ENCODE peak calls at places on chromosomes 1 and 21, in ten cellular contexts. One of them, this sample, is unnamed.

GRCh38 chr21:33265664-33266049 is 510 bp upstream of the IL10RB start:
- DNase-seq in CD8-positive, alpha-beta memory T cell: no peak
- DNase-seq in A549: no peak
- DNase-seq in Peyer's patch: peak
- DNase-seq in coronary artery: no peak
- DNase-seq in CD4-positive, alpha-beta memory T cell: peak
- DNase-seq in SK-N-MC: no peak
- DNase-seq in sigmoid colon: peak
- DNase-seq in IMR-90: peak
- DNase-seq in iPS DF 6.9: no peak
- DNase-seq in this sample: peak

GRCh38 chr1:100074604-100075395 is 57.9 kb downstream of the SASS6 start:
- DNase-seq in iPS DF 6.9: no peak
- DNase-seq in A549: no peak
- DNase-seq in IMR-90: no peak
- DNase-seq in coronary artery: no peak
- DNase-seq in sigmoid colon: no peak
- DNase-seq in Peyer's patch: no peak
- DNase-seq in CD8-positive, alpha-beta memory T cell: no peak
- DNase-seq in CD4-positive, alpha-beta memory T cell: no peak
- DNase-seq in SK-N-MC: no peak
- DNase-seq in this sample: no peak

GRCh38 chr1:247104965-247105364 is 809 bp upstream of the ZNF669 start:
- DNase-seq in Peyer's patch: no peak
- DNase-seq in A549: no peak
- DNase-seq in CD4-positive, alpha-beta memory T cell: no peak
- DNase-seq in SK-N-MC: no peak
- DNase-seq in iPS DF 6.9: no peak
- DNase-seq in CD8-positive, alpha-beta memory T cell: no peak
- DNase-seq in sigmoid colon: no peak
- DNase-seq in coronary artery: no peak
- DNase-seq in IMR-90: no peak
- DNase-seq in this sample: no peak

GRCh38 chr1:100308777-100309176 is 42.8 kb downstream of the RTCA start:
- DNase-seq in A549: no peak
- DNase-seq in coronary artery: no peak
- DNase-seq in sigmoid colon: no peak
- DNase-seq in CD8-positive, alpha-beta memory T cell: no peak
- DNase-seq in SK-N-MC: no peak
- DNase-seq in Peyer's patch: no peak
- DNase-seq in CD4-positive, alpha-beta memory T cell: no peak
- DNase-seq in IMR-90: peak
- DNase-seq in iPS DF 6.9: no peak
- DNase-seq in this sample: no peak

GRCh38 chr1:121595089-121595488 is 410.3 kb downstream of the SRGAP2C start:
- DNase-seq in A549: no peak
- DNase-seq in SK-N-MC: no peak
- DNase-seq in coronary artery: no peak
- DNase-seq in CD4-positive, alpha-beta memory T cell: no peak
- DNase-seq in IMR-90: no peak
- DNase-seq in sigmoid colon: no peak
- DNase-seq in Peyer's patch: no peak
- DNase-seq in CD8-positive, alpha-beta memory T cell: no peak
- DNase-seq in iPS DF 6.9: no peak
- DNase-seq in this sample: no peak

GRCh38 chr1:186183970-186184628 is 191.0 kb downstream of the TPR start:
- DNase-seq in coronary artery: no peak
- DNase-seq in Peyer's patch: no peak
- DNase-seq in IMR-90: no peak
- DNase-seq in CD8-positive, alpha-beta memory T cell: no peak
- DNase-seq in SK-N-MC: peak
- DNase-seq in sigmoid colon: no peak
- DNase-seq in A549: no peak
- DNase-seq in iPS DF 6.9: no peak
- DNase-seq in CD4-positive, alpha-beta memory T cell: no peak
- DNase-seq in this sample: no peak

GRCh38 chr1:206471993-206472392 is 1.7 kb downstream of the IKBKE start:
- DNase-seq in IMR-90: no peak
- DNase-seq in coronary artery: no peak
- DNase-seq in Peyer's patch: no peak
- DNase-seq in iPS DF 6.9: no peak
- DNase-seq in A549: no peak
- DNase-seq in sigmoid colon: no peak
- DNase-seq in CD8-positive, alpha-beta memory T cell: no peak
- DNase-seq in CD4-positive, alpha-beta memory T cell: no peak
- DNase-seq in SK-N-MC: no peak
- DNase-seq in this sample: peak

GRCh38 chr1:153343811-153344717 is 4.6 kb downstream of the PGLYRP4 start:
- DNase-seq in CD4-positive, alpha-beta memory T cell: no peak
- DNase-seq in CD8-positive, alpha-beta memory T cell: no peak
- DNase-seq in Peyer's patch: no peak
- DNase-seq in SK-N-MC: no peak
- DNase-seq in iPS DF 6.9: no peak
- DNase-seq in sigmoid colon: no peak
- DNase-seq in coronary artery: peak
- DNase-seq in IMR-90: no peak
- DNase-seq in A549: no peak
- DNase-seq in this sample: peak

GRCh38 chr1:231724876-231725647 is 98.5 kb downstream of the DISC1 start:
- DNase-seq in SK-N-MC: no peak
- DNase-seq in CD8-positive, alpha-beta memory T cell: no peak
- DNase-seq in coronary artery: no peak
- DNase-seq in Peyer's patch: no peak
- DNase-seq in iPS DF 6.9: peak
- DNase-seq in IMR-90: peak
- DNase-seq in sigmoid colon: no peak
- DNase-seq in CD4-positive, alpha-beta memory T cell: no peak
- DNase-seq in A549: peak
- DNase-seq in this sample: no peak

GRCh38 chr1:59638172-59638800 is 176.5 kb upstream of the HOOK1 start:
- DNase-seq in IMR-90: peak
- DNase-seq in A549: peak
- DNase-seq in sigmoid colon: no peak
- DNase-seq in Peyer's patch: no peak
- DNase-seq in SK-N-MC: no peak
- DNase-seq in CD8-positive, alpha-beta memory T cell: no peak
- DNase-seq in coronary artery: no peak
- DNase-seq in iPS DF 6.9: no peak
- DNase-seq in CD4-positive, alpha-beta memory T cell: no peak
- DNase-seq in this sample: no peak

GRCh38 chr1:154593390-154593789 is 14.6 kb downstream of the ADAR start:
- DNase-seq in Peyer's patch: no peak
- DNase-seq in CD8-positive, alpha-beta memory T cell: no peak
- DNase-seq in iPS DF 6.9: no peak
- DNase-seq in CD4-positive, alpha-beta memory T cell: no peak
- DNase-seq in IMR-90: no peak
- DNase-seq in sigmoid colon: no peak
- DNase-seq in A549: no peak
- DNase-seq in SK-N-MC: no peak
- DNase-seq in coronary artery: no peak
- DNase-seq in this sample: no peak

GRCh38 chr1:43994794-43995790 is 3.7 kb downstream of the CCDC24 start:
- DNase-seq in CD8-positive, alpha-beta memory T cell: no peak
- DNase-seq in coronary artery: no peak
- DNase-seq in A549: peak
- DNase-seq in CD4-positive, alpha-beta memory T cell: no peak
- DNase-seq in IMR-90: no peak
- DNase-seq in sigmoid colon: no peak
- DNase-seq in SK-N-MC: no peak
- DNase-seq in Peyer's patch: no peak
- DNase-seq in iPS DF 6.9: peak
- DNase-seq in this sample: peak

GRCh38 chr1:150927629-150928028 is 1.5 kb downstream of the SETDB1 start:
- DNase-seq in iPS DF 6.9: no peak
- DNase-seq in CD8-positive, alpha-beta memory T cell: no peak
- DNase-seq in Peyer's patch: no peak
- DNase-seq in SK-N-MC: no peak
- DNase-seq in A549: no peak
- DNase-seq in sigmoid colon: no peak
- DNase-seq in CD4-positive, alpha-beta memory T cell: no peak
- DNase-seq in coronary artery: no peak
- DNase-seq in IMR-90: no peak
- DNase-seq in this sample: no peak

GRCh38 chr1:54604572-54605370 is 18.6 kb downstream of the FAM151A start:
- DNase-seq in IMR-90: no peak
- DNase-seq in coronary artery: no peak
- DNase-seq in sigmoid colon: peak
- DNase-seq in A549: no peak
- DNase-seq in iPS DF 6.9: no peak
- DNase-seq in SK-N-MC: no peak
- DNase-seq in CD8-positive, alpha-beta memory T cell: no peak
- DNase-seq in CD4-positive, alpha-beta memory T cell: peak
- DNase-seq in Peyer's patch: peak
- DNase-seq in this sample: peak

GRCh38 chr1:228646717-228647522 is 88.4 kb upstream of the RHOU start:
- DNase-seq in Peyer's patch: no peak
- DNase-seq in sigmoid colon: no peak
- DNase-seq in A549: peak
- DNase-seq in SK-N-MC: peak
- DNase-seq in IMR-90: peak
- DNase-seq in iPS DF 6.9: peak
- DNase-seq in CD4-positive, alpha-beta memory T cell: peak
- DNase-seq in coronary artery: peak
- DNase-seq in CD8-positive, alpha-beta memory T cell: peak
- DNase-seq in this sample: peak

GRCh38 chr1:100474838-100475237 is 63.1 kb upstream of the GPR88 start:
- DNase-seq in coronary artery: no peak
- DNase-seq in CD4-positive, alpha-beta memory T cell: no peak
- DNase-seq in sigmoid colon: no peak
- DNase-seq in A549: no peak
- DNase-seq in Peyer's patch: no peak
- DNase-seq in CD8-positive, alpha-beta memory T cell: no peak
- DNase-seq in iPS DF 6.9: no peak
- DNase-seq in IMR-90: peak
- DNase-seq in SK-N-MC: no peak
- DNase-seq in this sample: no peak

GRCh38 chr1:91650764-91651163 is 150.1 kb downstream of the CDC7 start:
- DNase-seq in A549: peak
- DNase-seq in CD4-positive, alpha-beta memory T cell: no peak
- DNase-seq in CD8-positive, alpha-beta memory T cell: no peak
- DNase-seq in SK-N-MC: no peak
- DNase-seq in coronary artery: peak
- DNase-seq in Peyer's patch: no peak
- DNase-seq in iPS DF 6.9: no peak
- DNase-seq in IMR-90: peak
- DNase-seq in sigmoid colon: peak
- DNase-seq in this sample: no peak

GRCh38 chr1:236176337-236177336 is 34.3 kb downstream of the GPR137B start:
- DNase-seq in Peyer's patch: no peak
- DNase-seq in A549: peak
- DNase-seq in IMR-90: peak
- DNase-seq in CD4-positive, alpha-beta memory T cell: no peak
- DNase-seq in CD8-positive, alpha-beta memory T cell: no peak
- DNase-seq in coronary artery: no peak
- DNase-seq in sigmoid colon: no peak
- DNase-seq in iPS DF 6.9: no peak
- DNase-seq in SK-N-MC: no peak
- DNase-seq in this sample: peak

GRCh38 chr1:112995890-112996289 is 39.9 kb upstream of the SLC16A1 start:
- DNase-seq in IMR-90: no peak
- DNase-seq in CD4-positive, alpha-beta memory T cell: no peak
- DNase-seq in sigmoid colon: no peak
- DNase-seq in coronary artery: no peak
- DNase-seq in SK-N-MC: no peak
- DNase-seq in iPS DF 6.9: no peak
- DNase-seq in CD8-positive, alpha-beta memory T cell: no peak
- DNase-seq in Peyer's patch: no peak
- DNase-seq in A549: no peak
- DNase-seq in this sample: no peak
- H3K27ac ChIP-seq in IMR-90: no peak
- H3K27ac ChIP-seq in CD4-positive, alpha-beta memory T cell: no peak
- H3K27ac ChIP-seq in sigmoid colon: peak
- H3K27ac ChIP-seq in coronary artery: peak
- H3K27ac ChIP-seq in SK-N-MC: no peak
- H3K27ac ChIP-seq in iPS DF 6.9: no peak
- H3K27ac ChIP-seq in CD8-positive, alpha-beta memory T cell: no peak
- H3K27ac ChIP-seq in Peyer's patch: no peak
- H3K27ac ChIP-seq in A549: no peak
- H3K27ac ChIP-seq in this sample: no peak

DNA sequence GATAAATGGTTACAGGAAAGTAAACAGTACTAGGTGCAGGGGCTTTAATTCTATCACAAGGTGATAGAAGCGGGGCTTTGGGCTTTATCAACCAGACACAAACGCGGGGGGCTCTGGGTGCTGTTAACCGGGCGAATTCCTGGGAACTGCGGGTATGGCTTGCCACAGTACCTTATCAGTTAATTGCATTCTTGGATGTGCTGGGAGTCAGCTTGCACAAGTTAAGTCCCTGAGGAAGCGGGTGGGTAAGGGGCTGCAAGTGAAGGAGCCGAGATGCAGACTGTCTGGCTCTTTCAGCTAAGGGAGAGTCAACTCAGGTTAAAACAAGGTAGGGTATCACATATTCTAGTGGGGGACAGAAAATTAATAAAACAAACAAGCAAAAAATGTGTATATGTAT is 661 bp downstream of the GBP4 start:
- DNase-seq in sigmoid colon: no peak
- DNase-seq in A549: no peak
- DNase-seq in SK-N-MC: no peak
- DNase-seq in IMR-90: no peak
- DNase-seq in iPS DF 6.9: no peak
- DNase-seq in coronary artery: no peak
- DNase-seq in CD8-positive, alpha-beta memory T cell: no peak
- DNase-seq in Peyer's patch: peak
- DNase-seq in CD4-positive, alpha-beta memory T cell: no peak
- DNase-seq in this sample: no peak
- H3K27ac ChIP-seq in sigmoid colon: peak
- H3K27ac ChIP-seq in A549: no peak
- H3K27ac ChIP-seq in SK-N-MC: no peak
- H3K27ac ChIP-seq in IMR-90: no peak
- H3K27ac ChIP-seq in iPS DF 6.9: no peak
- H3K27ac ChIP-seq in coronary artery: peak
- H3K27ac ChIP-seq in CD8-positive, alpha-beta memory T cell: peak
- H3K27ac ChIP-seq in Peyer's patch: peak
- H3K27ac ChIP-seq in CD4-positive, alpha-beta memory T cell: peak
- H3K27ac ChIP-seq in this sample: peak

GRCh38 chr21:21806711-21807597 is 808.7 kb downstream of the NCAM2 start:
- DNase-seq in A549: no peak
- DNase-seq in sigmoid colon: no peak
- DNase-seq in CD4-positive, alpha-beta memory T cell: no peak
- DNase-seq in iPS DF 6.9: no peak
- DNase-seq in IMR-90: no peak
- DNase-seq in SK-N-MC: no peak
- DNase-seq in coronary artery: no peak
- DNase-seq in CD8-positive, alpha-beta memory T cell: no peak
- DNase-seq in Peyer's patch: no peak
- DNase-seq in this sample: no peak
- H3K27ac ChIP-seq in A549: no peak
- H3K27ac ChIP-seq in sigmoid colon: no peak
- H3K27ac ChIP-seq in CD4-positive, alpha-beta memory T cell: no peak
- H3K27ac ChIP-seq in iPS DF 6.9: no peak
- H3K27ac ChIP-seq in IMR-90: no peak
- H3K27ac ChIP-seq in SK-N-MC: no peak
- H3K27ac ChIP-seq in coronary artery: no peak
- H3K27ac ChIP-seq in CD8-positive, alpha-beta memory T cell: no peak
- H3K27ac ChIP-seq in Peyer's patch: no peak
- H3K27ac ChIP-seq in this sample: no peak

DNA sequence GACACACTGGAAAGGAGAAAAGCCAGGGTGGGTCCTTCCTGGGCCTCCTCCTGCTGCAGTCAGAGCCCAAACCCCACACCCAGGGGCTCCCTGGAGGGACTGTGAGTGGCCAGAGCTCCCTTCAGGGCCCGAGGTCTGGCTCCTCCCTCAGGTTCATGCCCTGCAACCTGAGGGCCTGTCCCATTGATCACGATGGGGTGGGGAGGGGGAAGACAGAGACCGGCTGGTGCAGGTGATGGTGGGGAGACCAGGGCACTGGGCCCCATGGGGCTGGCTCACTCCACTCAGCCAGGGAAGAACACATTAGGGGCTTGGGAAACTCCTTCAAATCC is 30.1 kb upstream of the NPPB start:
- DNase-seq in iPS DF 6.9: no peak
- DNase-seq in SK-N-MC: no peak
- DNase-seq in CD4-positive, alpha-beta memory T cell: no peak
- DNase-seq in coronary artery: no peak
- DNase-seq in IMR-90: no peak
- DNase-seq in sigmoid colon: no peak
- DNase-seq in Peyer's patch: no peak
- DNase-seq in A549: no peak
- DNase-seq in CD8-positive, alpha-beta memory T cell: no peak
- DNase-seq in this sample: no peak
- H3K27ac ChIP-seq in iPS DF 6.9: no peak
- H3K27ac ChIP-seq in SK-N-MC: no peak
- H3K27ac ChIP-seq in CD4-positive, alpha-beta memory T cell: no peak
- H3K27ac ChIP-seq in coronary artery: no peak
- H3K27ac ChIP-seq in IMR-90: no peak
- H3K27ac ChIP-seq in sigmoid colon: no peak
- H3K27ac ChIP-seq in Peyer's patch: no peak
- H3K27ac ChIP-seq in A549: no peak
- H3K27ac ChIP-seq in CD8-positive, alpha-beta memory T cell: no peak
- H3K27ac ChIP-seq in this sample: no peak

This sample was measured in spleen.